ENCODE peak calls at places on chromosomes 7 and 10, in six cellular contexts. P, Y, U, V, F and S are unnamed samples.
A peak's percentile ranks its signal among the peaks of the same experiment; 100 is the strongest.

GRCh38 chr7:50069613-50070012 is 23.4 kb downstream of the ZPBP start:
- DNase-seq in P (no peak), F (peak; percentile 51), V (no peak), U (no peak), Y (no peak), S (no peak)

GRCh38 chr10:64463406-64463805 is 942.2 kb downstream of the REEP3 start:
- DNase-seq in U (no peak), F (no peak), P (no peak), Y (no peak), V (peak; percentile 18), S (no peak)

GRCh38 chr7:1812693-1813393 is 142.8 kb downstream of the ELFN1 start:
- DNase-seq in V (no peak), F (no peak), U (no peak), P (no peak), Y (no peak), S (no peak)

GRCh38 chr7:70460562-70460961 is 671.4 kb upstream of the GALNT17 start:
- DNase-seq in U (no peak), F (no peak), V (no peak), Y (no peak), P (no peak), S (no peak)

GRCh38 chr10:98012654-98013053 is 17.8 kb downstream of the CRTAC1 start:
- DNase-seq in U (no peak), P (no peak), V (no peak), F (no peak), Y (no peak), S (no peak)

GRCh38 chr10:9786576-9786975 is 1231.1 kb upstream of the CELF2 start:
- DNase-seq in P (no peak), F (no peak), Y (no peak), V (peak; percentile 82), U (no peak), S (no peak)

GRCh38 chr7:36723951-36724664 is at the start of gene AOAH:
- DNase-seq in V (no peak), F (peak; percentile 86), U (peak; percentile 66), P (peak; percentile 70), Y (peak; percentile 65), S (no peak)

GRCh38 chr10:14412624-14413023 is 81.9 kb upstream of the FRMD4A start:
- DNase-seq in U (no peak), V (no peak), P (no peak), Y (no peak), F (no peak), S (no peak)

GRCh38 chr10:65769828-65770227 is 1156.0 kb upstream of the LRRTM3 start:
- DNase-seq in F (no peak), P (no peak), U (no peak), Y (no peak), V (no peak), S (no peak)

GRCh38 chr7:99840136-99840869 is 12.5 kb downstream of the CYP3A43 start:
- DNase-seq in U (no peak), P (no peak), Y (no peak), F (no peak), V (no peak), S (no peak)

GRCh38 chr10:118332948-118333710 is 9.0 kb downstream of the FAM204A start:
- DNase-seq in F (no peak), V (no peak), U (no peak), Y (no peak), P (no peak), S (no peak)

GRCh38 chr7:129707910-129708490 is 96.5 kb downstream of the NRF1 start:
- DNase-seq in Y (no peak), F (no peak), P (no peak), U (no peak), V (no peak), S (no peak)

GRCh38 chr7:156829669-156830336 is 63.2 kb downstream of the LMBR1 start:
- DNase-seq in F (no peak), V (no peak), P (no peak), Y (no peak), U (no peak), S (no peak)

GRCh38 chr10:31320179-31320597 is 1.2 kb downstream of the ZEB1 start:
- DNase-seq in Y (peak; percentile 70), U (peak; percentile 19), F (peak; percentile 60), P (no peak), V (no peak), S (peak; percentile 20)
- TF ChIP-seq CTCF in Y (no peak), U (no peak), F (no peak), P (peak; percentile 9), V (no peak), S (no peak)

DNA sequence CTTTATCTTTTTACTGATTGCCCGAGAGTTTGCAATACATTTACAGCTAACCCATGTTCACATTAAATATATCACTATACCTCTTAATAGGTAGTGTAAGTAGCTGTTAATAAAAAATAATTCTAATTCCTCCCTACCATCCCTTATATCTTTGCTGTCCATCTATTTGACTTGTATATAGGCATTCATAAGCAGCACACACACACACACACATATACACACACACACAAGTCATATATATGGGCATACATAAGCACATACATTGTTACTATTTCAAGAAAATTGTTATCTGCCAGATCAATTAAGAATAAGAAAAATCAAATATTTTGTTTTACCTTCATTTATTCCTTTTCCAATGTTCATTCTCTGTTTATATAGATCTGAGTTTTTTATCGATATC is 176.4 kb downstream of the PPP1R3A start:
- DNase-seq in F (no peak), V (no peak), P (no peak), U (no peak), Y (no peak), S (no peak)
- H3K4me3 ChIP-seq in F (no peak overlapping the region), V (no peak overlapping the region), P (no peak overlapping the region), U (no peak overlapping the region), Y (no peak overlapping the region), S (no peak overlapping the region)

GRCh38 chr7:22292519-22292918 is 64.4 kb downstream of the RAPGEF5 start:
- DNase-seq in P (no peak), Y (no peak), U (no peak), V (no peak), F (no peak), S (no peak)

GRCh38 chr7:22296265-22296566 is 60.7 kb downstream of the RAPGEF5 start:
- DNase-seq in F (no peak), P (no peak), U (no peak), V (no peak), Y (no peak), S (no peak)

GRCh38 chr7:22296916-22297315 is 60.0 kb downstream of the RAPGEF5 start:
- DNase-seq in Y (no peak), U (no peak), P (no peak), F (no peak), V (peak; percentile 3), S (no peak)

GRCh38 chr7:22291979-22292378 is 65.0 kb downstream of the RAPGEF5 start:
- DNase-seq in Y (no peak), U (no peak), F (no peak), V (no peak), P (no peak), S (no peak)

DNA sequence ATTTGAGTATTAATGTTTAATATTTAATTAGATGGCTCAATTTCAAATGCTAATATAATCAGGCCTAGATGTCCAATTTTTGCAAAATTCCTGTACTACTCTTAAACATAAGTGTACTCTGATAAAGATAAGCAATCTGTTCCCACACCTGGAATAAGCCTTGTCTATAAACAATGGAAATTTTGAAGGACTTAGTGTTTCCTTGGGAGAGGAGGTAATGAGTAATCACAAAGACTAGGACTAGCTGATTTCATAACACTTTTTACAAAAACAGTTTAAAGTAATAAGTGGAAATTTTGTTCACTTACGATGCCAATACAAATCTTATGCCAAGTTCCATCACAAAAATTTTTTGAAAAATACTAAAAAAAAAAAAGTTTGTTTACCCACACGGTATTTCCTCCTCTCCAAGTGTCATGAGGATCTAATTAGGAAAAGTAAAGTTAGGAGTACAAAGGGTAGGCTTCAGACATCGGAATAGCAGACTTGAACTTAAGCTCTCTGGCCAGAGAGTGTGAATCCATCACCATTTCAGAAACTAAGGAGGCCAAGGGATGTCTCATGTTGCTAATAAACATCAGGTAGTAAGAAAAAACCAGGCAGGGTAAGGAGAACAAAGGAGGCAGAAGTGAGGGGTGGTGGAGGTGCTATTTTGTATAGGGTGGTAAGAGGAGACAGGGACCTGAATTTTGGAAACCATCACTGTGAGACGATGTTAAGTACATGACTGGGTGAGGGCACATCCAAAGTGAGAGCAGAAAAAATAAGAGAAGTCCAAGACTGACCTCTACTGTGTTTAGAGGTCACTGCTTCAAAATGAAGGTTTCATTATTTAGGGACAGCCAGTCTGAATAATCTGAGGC is 61.3 kb downstream of the RAPGEF5 start:
- DNase-seq in Y (no peak), U (no peak), F (no peak), V (peak; percentile 6), P (no peak), S (no peak)
- TF ChIP-seq CTCF in Y (peak; percentile 13), U (no peak), F (no peak), V (no peak), P (no peak), S (no peak)

GRCh38 chr10:110723224-110723891 is 79.2 kb downstream of the RBM20 start:
- DNase-seq in F (no peak), Y (no peak), P (no peak), U (no peak), V (no peak), S (no peak)
- H3K4me3 ChIP-seq in F (no peak overlapping the region), Y (no peak overlapping the region), P (no peak overlapping the region), U (no peak overlapping the region), V (no peak overlapping the region), S (no peak overlapping the region)